ENCODE peak calls at places on chromosome 1, in nine cellular contexts. E is right lobe of liver; Y is activated T-cell treated with anti-CD3 and anti-CD28 coated beads, Interleukin-2, amount 50 U/mL, for 72 hours; V is stimulated activated CD4-positive, alpha-beta T cell treated with anti-CD3 and anti-CD28 coated beads, Interleukin-15, amount 100 ng/mL, for 24 hours; A is heart left ventricle; P is EL; W is kidney tubule cell; N is fibroblast of mammary gland; C is glutamatergic neuron. F is an unnamed sample.

GRCh38 chr1:41355356-41355755 is 5.9 kb upstream of the FOXO6 start:
- DNase-seq in W (no peak), E (peak), C (no peak), Y (no peak), P (no peak), A (peak), N (no peak), V (no peak), F (no peak)

GRCh38 chr1:235313931-235314678 is 13.9 kb downstream of the ARID4B start:
- DNase-seq in A (no peak), W (no peak), P (no peak), V (no peak), C (no peak), Y (no peak), N (peak), E (no peak), F (no peak)

GRCh38 chr1:53590581-53591515 is 131.6 kb downstream of the DMRTB1 start:
- DNase-seq in W (no peak), P (no peak), Y (no peak), A (no peak), C (no peak), N (no peak), V (no peak), E (no peak), F (no peak)

GRCh38 chr1:45266151-45266801 is 59.9 kb upstream of the ZSWIM5 start:
- DNase-seq in Y (no peak), C (no peak), V (no peak), A (peak), N (peak), E (no peak), P (peak), W (peak), F (no peak)

GRCh38 chr1:117795190-117795589 is 134.2 kb downstream of the GDAP2 start:
- DNase-seq in A (peak), C (no peak), P (peak), W (peak), N (peak), Y (no peak), E (no peak), V (no peak), F (no peak)

GRCh38 chr1:96927125-96927524 is 205.5 kb downstream of the PTBP2 start:
- DNase-seq in A (no peak), V (no peak), C (no peak), W (no peak), Y (no peak), N (peak), E (no peak), P (peak), F (no peak)

GRCh38 chr1:234863596-234863995 is 253.6 kb upstream of the IRF2BP2 start:
- DNase-seq in E (no peak), P (peak), C (no peak), V (no peak), N (peak), A (no peak), Y (no peak), W (peak), F (no peak)

GRCh38 chr1:99119193-99119592 is 114.5 kb upstream of the PLPPR5 start:
- DNase-seq in V (no peak), N (peak), P (no peak), C (no peak), E (no peak), A (no peak), Y (no peak), W (no peak), F (no peak)

GRCh38 chr1:241770115-241770514 is 77.9 kb upstream of the EXO1 start:
- DNase-seq in Y (no peak), C (no peak), A (no peak), V (no peak), W (no peak), N (no peak), E (no peak), P (no peak), F (no peak)

GRCh38 chr1:7587726-7588456 is 183.2 kb upstream of the VAMP3 start:
- DNase-seq in Y (no peak), P (no peak), E (peak), N (no peak), A (no peak), W (no peak), C (no peak), V (no peak), F (no peak)

GRCh38 chr1:54275349-54275748 is 75.4 kb downstream of the MRPL37 start:
- DNase-seq in P (peak), Y (no peak), C (no peak), N (peak), V (no peak), E (peak), W (peak), A (peak), F (no peak)

GRCh38 chr1:156009404-156009803 is 11.3 kb downstream of the SSR2 start:
- DNase-seq in V (no peak), A (no peak), N (no peak), C (no peak), W (no peak), Y (no peak), P (no peak), E (no peak), F (no peak)

GRCh38 chr1:40379785-40380452 is 6.4 kb downstream of the SMAP2 start:
- DNase-seq in V (no peak), C (no peak), N (peak), A (no peak), P (peak), W (no peak), E (no peak), Y (no peak), F (no peak)

F was measured in stimulated activated naive CD8-positive, alpha-beta T cell treated with anti-CD3 and anti-CD28 coated beads, Interleukin-15, Interleukin-2, amounts not matched to agents 100 U/mL and 50 U/mL, for 24 hours.